ENCODE peak calls at places on chromosomes 5 and 9, in seven cellular contexts. One of them, this sample, is unnamed.

GRCh38 chr9:85645909-85646627 is 95.7 kb downstream of the AGTPBP1 start:
- DNase-seq in T-helper 2 cell treated with Interferon-gamma antibody and Interleukin-4, amounts not matched to agents 5 μg/mL and 100 μg/mL, for 36 hours: no peak
- DNase-seq in cardiac septum: no peak
- DNase-seq in mammary epithelial cell: no peak
- DNase-seq in NCI-H1105 treated with DMSO at 0.1 percent for 48 hours: no peak
- DNase-seq in activated CD8-positive, alpha-beta memory T cell treated with anti-CD3 and anti-CD28 coated beads, Interleukin-2, amount 50 U/mL, for 4 hours: no peak
- DNase-seq in cardiac fibroblast: no peak
- DNase-seq in this sample: no peak

GRCh38 chr5:137856201-137856600 is 11.5 kb upstream of the MYOT start:
- DNase-seq in cardiac septum: no peak
- DNase-seq in cardiac fibroblast: no peak
- DNase-seq in NCI-H1105 treated with DMSO at 0.1 percent for 48 hours: no peak
- DNase-seq in T-helper 2 cell treated with Interferon-gamma antibody and Interleukin-4, amounts not matched to agents 5 μg/mL and 100 μg/mL, for 36 hours: no peak
- DNase-seq in mammary epithelial cell: no peak
- DNase-seq in activated CD8-positive, alpha-beta memory T cell treated with anti-CD3 and anti-CD28 coated beads, Interleukin-2, amount 50 U/mL, for 4 hours: no peak
- DNase-seq in this sample: no peak

GRCh38 chr9:28539432-28539831 is 966.2 kb upstream of the C9orf72 start:
- DNase-seq in T-helper 2 cell treated with Interferon-gamma antibody and Interleukin-4, amounts not matched to agents 5 μg/mL and 100 μg/mL, for 36 hours: no peak
- DNase-seq in mammary epithelial cell: peak
- DNase-seq in cardiac fibroblast: no peak
- DNase-seq in activated CD8-positive, alpha-beta memory T cell treated with anti-CD3 and anti-CD28 coated beads, Interleukin-2, amount 50 U/mL, for 4 hours: no peak
- DNase-seq in cardiac septum: no peak
- DNase-seq in NCI-H1105 treated with DMSO at 0.1 percent for 48 hours: peak
- DNase-seq in this sample: peak

GRCh38 chr5:66989286-66989685 is 207.3 kb downstream of the CD180 start:
- DNase-seq in NCI-H1105 treated with DMSO at 0.1 percent for 48 hours: no peak
- DNase-seq in cardiac fibroblast: peak
- DNase-seq in cardiac septum: no peak
- DNase-seq in activated CD8-positive, alpha-beta memory T cell treated with anti-CD3 and anti-CD28 coated beads, Interleukin-2, amount 50 U/mL, for 4 hours: no peak
- DNase-seq in T-helper 2 cell treated with Interferon-gamma antibody and Interleukin-4, amounts not matched to agents 5 μg/mL and 100 μg/mL, for 36 hours: no peak
- DNase-seq in mammary epithelial cell: peak
- DNase-seq in this sample: no peak

GRCh38 chr5:60668715-60669304 is 31.2 kb downstream of the DEPDC1B start:
- DNase-seq in cardiac fibroblast: peak
- DNase-seq in cardiac septum: no peak
- DNase-seq in T-helper 2 cell treated with Interferon-gamma antibody and Interleukin-4, amounts not matched to agents 5 μg/mL and 100 μg/mL, for 36 hours: no peak
- DNase-seq in mammary epithelial cell: peak
- DNase-seq in NCI-H1105 treated with DMSO at 0.1 percent for 48 hours: peak
- DNase-seq in activated CD8-positive, alpha-beta memory T cell treated with anti-CD3 and anti-CD28 coated beads, Interleukin-2, amount 50 U/mL, for 4 hours: no peak
- DNase-seq in this sample: no peak

GRCh38 chr9:77417570-77417969 is 230.6 kb downstream of the GNA14 start:
- DNase-seq in cardiac septum: no peak
- DNase-seq in cardiac fibroblast: peak
- DNase-seq in NCI-H1105 treated with DMSO at 0.1 percent for 48 hours: no peak
- DNase-seq in T-helper 2 cell treated with Interferon-gamma antibody and Interleukin-4, amounts not matched to agents 5 μg/mL and 100 μg/mL, for 36 hours: no peak
- DNase-seq in activated CD8-positive, alpha-beta memory T cell treated with anti-CD3 and anti-CD28 coated beads, Interleukin-2, amount 50 U/mL, for 4 hours: no peak
- DNase-seq in mammary epithelial cell: no peak
- DNase-seq in this sample: no peak

GRCh38 chr5:14581333-14581890 is at the start of gene OTULINL:
- DNase-seq in cardiac fibroblast: peak
- DNase-seq in NCI-H1105 treated with DMSO at 0.1 percent for 48 hours: peak
- DNase-seq in activated CD8-positive, alpha-beta memory T cell treated with anti-CD3 and anti-CD28 coated beads, Interleukin-2, amount 50 U/mL, for 4 hours: peak
- DNase-seq in T-helper 2 cell treated with Interferon-gamma antibody and Interleukin-4, amounts not matched to agents 5 μg/mL and 100 μg/mL, for 36 hours: peak
- DNase-seq in cardiac septum: peak
- DNase-seq in mammary epithelial cell: peak
- DNase-seq in this sample: peak

GRCh38 chr5:150341331-150341730 is 16.2 kb upstream of the TCOF1 start:
- DNase-seq in cardiac fibroblast: no peak
- DNase-seq in activated CD8-positive, alpha-beta memory T cell treated with anti-CD3 and anti-CD28 coated beads, Interleukin-2, amount 50 U/mL, for 4 hours: no peak
- DNase-seq in T-helper 2 cell treated with Interferon-gamma antibody and Interleukin-4, amounts not matched to agents 5 μg/mL and 100 μg/mL, for 36 hours: no peak
- DNase-seq in NCI-H1105 treated with DMSO at 0.1 percent for 48 hours: no peak
- DNase-seq in cardiac septum: no peak
- DNase-seq in mammary epithelial cell: no peak
- DNase-seq in this sample: no peak

GRCh38 chr5:166370928-166371690 is 1920.3 kb upstream of the WWC1 start:
- DNase-seq in T-helper 2 cell treated with Interferon-gamma antibody and Interleukin-4, amounts not matched to agents 5 μg/mL and 100 μg/mL, for 36 hours: no peak
- DNase-seq in activated CD8-positive, alpha-beta memory T cell treated with anti-CD3 and anti-CD28 coated beads, Interleukin-2, amount 50 U/mL, for 4 hours: no peak
- DNase-seq in cardiac septum: no peak
- DNase-seq in NCI-H1105 treated with DMSO at 0.1 percent for 48 hours: no peak
- DNase-seq in cardiac fibroblast: peak
- DNase-seq in mammary epithelial cell: no peak
- DNase-seq in this sample: no peak

GRCh38 chr5:113663879-113664278 is 150.4 kb downstream of the YTHDC2 start:
- DNase-seq in T-helper 2 cell treated with Interferon-gamma antibody and Interleukin-4, amounts not matched to agents 5 μg/mL and 100 μg/mL, for 36 hours: no peak
- DNase-seq in NCI-H1105 treated with DMSO at 0.1 percent for 48 hours: no peak
- DNase-seq in mammary epithelial cell: peak
- DNase-seq in cardiac septum: no peak
- DNase-seq in activated CD8-positive, alpha-beta memory T cell treated with anti-CD3 and anti-CD28 coated beads, Interleukin-2, amount 50 U/mL, for 4 hours: peak
- DNase-seq in cardiac fibroblast: peak
- DNase-seq in this sample: no peak

GRCh38 chr9:4066682-4067081 is 233.2 kb downstream of the GLIS3 start:
- DNase-seq in cardiac septum: no peak
- DNase-seq in mammary epithelial cell: no peak
- DNase-seq in T-helper 2 cell treated with Interferon-gamma antibody and Interleukin-4, amounts not matched to agents 5 μg/mL and 100 μg/mL, for 36 hours: no peak
- DNase-seq in cardiac fibroblast: no peak
- DNase-seq in activated CD8-positive, alpha-beta memory T cell treated with anti-CD3 and anti-CD28 coated beads, Interleukin-2, amount 50 U/mL, for 4 hours: no peak
- DNase-seq in NCI-H1105 treated with DMSO at 0.1 percent for 48 hours: no peak
- DNase-seq in this sample: no peak

GRCh38 chr5:128143911-128144310 is 60.3 kb downstream of the SLC12A2 start:
- DNase-seq in NCI-H1105 treated with DMSO at 0.1 percent for 48 hours: no peak
- DNase-seq in mammary epithelial cell: no peak
- DNase-seq in activated CD8-positive, alpha-beta memory T cell treated with anti-CD3 and anti-CD28 coated beads, Interleukin-2, amount 50 U/mL, for 4 hours: no peak
- DNase-seq in cardiac fibroblast: no peak
- DNase-seq in T-helper 2 cell treated with Interferon-gamma antibody and Interleukin-4, amounts not matched to agents 5 μg/mL and 100 μg/mL, for 36 hours: no peak
- DNase-seq in cardiac septum: no peak
- DNase-seq in this sample: no peak

GRCh38 chr5:8864053-8864452 is 681.8 kb downstream of the SEMA5A start:
- DNase-seq in cardiac fibroblast: peak
- DNase-seq in mammary epithelial cell: peak
- DNase-seq in activated CD8-positive, alpha-beta memory T cell treated with anti-CD3 and anti-CD28 coated beads, Interleukin-2, amount 50 U/mL, for 4 hours: no peak
- DNase-seq in T-helper 2 cell treated with Interferon-gamma antibody and Interleukin-4, amounts not matched to agents 5 μg/mL and 100 μg/mL, for 36 hours: no peak
- DNase-seq in NCI-H1105 treated with DMSO at 0.1 percent for 48 hours: no peak
- DNase-seq in cardiac septum: no peak
- DNase-seq in this sample: no peak

GRCh38 chr5:133287500-133287899 is 235.7 kb downstream of the HSPA4 start:
- DNase-seq in cardiac septum: no peak
- DNase-seq in activated CD8-positive, alpha-beta memory T cell treated with anti-CD3 and anti-CD28 coated beads, Interleukin-2, amount 50 U/mL, for 4 hours: peak
- DNase-seq in T-helper 2 cell treated with Interferon-gamma antibody and Interleukin-4, amounts not matched to agents 5 μg/mL and 100 μg/mL, for 36 hours: peak
- DNase-seq in mammary epithelial cell: no peak
- DNase-seq in cardiac fibroblast: peak
- DNase-seq in NCI-H1105 treated with DMSO at 0.1 percent for 48 hours: no peak
- DNase-seq in this sample: no peak

GRCh38 chr5:177405805-177406204 is 3.6 kb downstream of the F12 start:
- DNase-seq in NCI-H1105 treated with DMSO at 0.1 percent for 48 hours: no peak
- DNase-seq in activated CD8-positive, alpha-beta memory T cell treated with anti-CD3 and anti-CD28 coated beads, Interleukin-2, amount 50 U/mL, for 4 hours: no peak
- DNase-seq in T-helper 2 cell treated with Interferon-gamma antibody and Interleukin-4, amounts not matched to agents 5 μg/mL and 100 μg/mL, for 36 hours: no peak
- DNase-seq in cardiac fibroblast: no peak
- DNase-seq in cardiac septum: peak
- DNase-seq in mammary epithelial cell: no peak
- DNase-seq in this sample: no peak

GRCh38 chr9:136232964-136233363 is 12.6 kb downstream of the QSOX2 start:
- DNase-seq in mammary epithelial cell: no peak
- DNase-seq in cardiac fibroblast: no peak
- DNase-seq in T-helper 2 cell treated with Interferon-gamma antibody and Interleukin-4, amounts not matched to agents 5 μg/mL and 100 μg/mL, for 36 hours: no peak
- DNase-seq in activated CD8-positive, alpha-beta memory T cell treated with anti-CD3 and anti-CD28 coated beads, Interleukin-2, amount 50 U/mL, for 4 hours: no peak
- DNase-seq in NCI-H1105 treated with DMSO at 0.1 percent for 48 hours: no peak
- DNase-seq in cardiac septum: no peak
- DNase-seq in this sample: no peak

GRCh38 chr5:29367176-29367833 is 1826.2 kb upstream of the CDH6 start:
- DNase-seq in cardiac septum: no peak
- DNase-seq in NCI-H1105 treated with DMSO at 0.1 percent for 48 hours: peak
- DNase-seq in mammary epithelial cell: no peak
- DNase-seq in T-helper 2 cell treated with Interferon-gamma antibody and Interleukin-4, amounts not matched to agents 5 μg/mL and 100 μg/mL, for 36 hours: no peak
- DNase-seq in activated CD8-positive, alpha-beta memory T cell treated with anti-CD3 and anti-CD28 coated beads, Interleukin-2, amount 50 U/mL, for 4 hours: no peak
- DNase-seq in cardiac fibroblast: no peak
- DNase-seq in this sample: no peak

GRCh38 chr5:109958082-109958481 is 268.4 kb downstream of the MAN2A1 start:
- DNase-seq in NCI-H1105 treated with DMSO at 0.1 percent for 48 hours: no peak
- DNase-seq in cardiac septum: no peak
- DNase-seq in mammary epithelial cell: no peak
- DNase-seq in cardiac fibroblast: no peak
- DNase-seq in activated CD8-positive, alpha-beta memory T cell treated with anti-CD3 and anti-CD28 coated beads, Interleukin-2, amount 50 U/mL, for 4 hours: no peak
- DNase-seq in T-helper 2 cell treated with Interferon-gamma antibody and Interleukin-4, amounts not matched to agents 5 μg/mL and 100 μg/mL, for 36 hours: no peak
- DNase-seq in this sample: no peak

GRCh38 chr9:83473488-83473971 is 64.7 kb downstream of the FRMD3 start:
- DNase-seq in mammary epithelial cell: no peak
- DNase-seq in NCI-H1105 treated with DMSO at 0.1 percent for 48 hours: no peak
- DNase-seq in cardiac fibroblast: peak
- DNase-seq in cardiac septum: no peak
- DNase-seq in T-helper 2 cell treated with Interferon-gamma antibody and Interleukin-4, amounts not matched to agents 5 μg/mL and 100 μg/mL, for 36 hours: no peak
- DNase-seq in activated CD8-positive, alpha-beta memory T cell treated with anti-CD3 and anti-CD28 coated beads, Interleukin-2, amount 50 U/mL, for 4 hours: no peak
- DNase-seq in this sample: no peak

GRCh38 chr9:113875917-113876805 is at the start of gene ZNF618:
- DNase-seq in cardiac fibroblast: peak
- DNase-seq in T-helper 2 cell treated with Interferon-gamma antibody and Interleukin-4, amounts not matched to agents 5 μg/mL and 100 μg/mL, for 36 hours: no peak
- DNase-seq in mammary epithelial cell: no peak
- DNase-seq in activated CD8-positive, alpha-beta memory T cell treated with anti-CD3 and anti-CD28 coated beads, Interleukin-2, amount 50 U/mL, for 4 hours: no peak
- DNase-seq in cardiac septum: no peak
- DNase-seq in NCI-H1105 treated with DMSO at 0.1 percent for 48 hours: peak
- DNase-seq in this sample: no peak

GRCh38 chr9:131621551-131622321 is 76.4 kb downstream of the PRRT1B start:
- DNase-seq in cardiac septum: no peak
- DNase-seq in NCI-H1105 treated with DMSO at 0.1 percent for 48 hours: no peak
- DNase-seq in activated CD8-positive, alpha-beta memory T cell treated with anti-CD3 and anti-CD28 coated beads, Interleukin-2, amount 50 U/mL, for 4 hours: no peak
- DNase-seq in T-helper 2 cell treated with Interferon-gamma antibody and Interleukin-4, amounts not matched to agents 5 μg/mL and 100 μg/mL, for 36 hours: no peak
- DNase-seq in mammary epithelial cell: no peak
- DNase-seq in cardiac fibroblast: no peak
- DNase-seq in this sample: no peak

GRCh38 chr5:135034186-135034962 is at the start of gene PITX1:
- DNase-seq in NCI-H1105 treated with DMSO at 0.1 percent for 48 hours: peak
- DNase-seq in activated CD8-positive, alpha-beta memory T cell treated with anti-CD3 and anti-CD28 coated beads, Interleukin-2, amount 50 U/mL, for 4 hours: peak
- DNase-seq in T-helper 2 cell treated with Interferon-gamma antibody and Interleukin-4, amounts not matched to agents 5 μg/mL and 100 μg/mL, for 36 hours: peak
- DNase-seq in cardiac septum: no peak
- DNase-seq in cardiac fibroblast: peak
- DNase-seq in mammary epithelial cell: peak
- DNase-seq in this sample: no peak

GRCh38 chr5:2124434-2124833 is 241.7 kb upstream of the IRX4 start:
- DNase-seq in T-helper 2 cell treated with Interferon-gamma antibody and Interleukin-4, amounts not matched to agents 5 μg/mL and 100 μg/mL, for 36 hours: no peak
- DNase-seq in activated CD8-positive, alpha-beta memory T cell treated with anti-CD3 and anti-CD28 coated beads, Interleukin-2, amount 50 U/mL, for 4 hours: no peak
- DNase-seq in NCI-H1105 treated with DMSO at 0.1 percent for 48 hours: no peak
- DNase-seq in cardiac septum: no peak
- DNase-seq in mammary epithelial cell: no peak
- DNase-seq in cardiac fibroblast: no peak
- DNase-seq in this sample: no peak

GRCh38 chr9:112162644-112163413 is 12.3 kb downstream of the SUSD1 start:
- DNase-seq in T-helper 2 cell treated with Interferon-gamma antibody and Interleukin-4, amounts not matched to agents 5 μg/mL and 100 μg/mL, for 36 hours: no peak
- DNase-seq in NCI-H1105 treated with DMSO at 0.1 percent for 48 hours: no peak
- DNase-seq in activated CD8-positive, alpha-beta memory T cell treated with anti-CD3 and anti-CD28 coated beads, Interleukin-2, amount 50 U/mL, for 4 hours: no peak
- DNase-seq in mammary epithelial cell: no peak
- DNase-seq in cardiac fibroblast: no peak
- DNase-seq in cardiac septum: no peak
- DNase-seq in this sample: no peak

GRCh38 chr5:33049845-33050244 is 338.7 kb downstream of the NPR3 start:
- DNase-seq in T-helper 2 cell treated with Interferon-gamma antibody and Interleukin-4, amounts not matched to agents 5 μg/mL and 100 μg/mL, for 36 hours: no peak
- DNase-seq in mammary epithelial cell: peak
- DNase-seq in cardiac fibroblast: peak
- DNase-seq in cardiac septum: no peak
- DNase-seq in activated CD8-positive, alpha-beta memory T cell treated with anti-CD3 and anti-CD28 coated beads, Interleukin-2, amount 50 U/mL, for 4 hours: no peak
- DNase-seq in NCI-H1105 treated with DMSO at 0.1 percent for 48 hours: no peak
- DNase-seq in this sample: no peak

GRCh38 chr9:133522073-133522910 is 2.5 kb downstream of the MYMK start:
- DNase-seq in activated CD8-positive, alpha-beta memory T cell treated with anti-CD3 and anti-CD28 coated beads, Interleukin-2, amount 50 U/mL, for 4 hours: no peak
- DNase-seq in cardiac fibroblast: no peak
- DNase-seq in cardiac septum: no peak
- DNase-seq in NCI-H1105 treated with DMSO at 0.1 percent for 48 hours: no peak
- DNase-seq in T-helper 2 cell treated with Interferon-gamma antibody and Interleukin-4, amounts not matched to agents 5 μg/mL and 100 μg/mL, for 36 hours: no peak
- DNase-seq in mammary epithelial cell: no peak
- DNase-seq in this sample: no peak

This sample was measured in NCI-H1930.